ENCODE peak calls at places on chromosomes 6 and 20, in four cellular contexts. One of them, this sample, is unnamed.

GRCh38 chr6:157223486-157223885 is 99.8 kb downstream of the TMEM242 start:
- DNase-seq in stimulated activated CD4-positive, alpha-beta T cell treated with anti-CD3 and anti-CD28 coated beads, Interleukin-1b, Interleukin-23, amount 100 ng/mL, for 48 hours: no peak
- DNase-seq in H7: no peak
- DNase-seq in Caco-2: no peak
- DNase-seq in this sample: no peak

GRCh38 chr6:14550817-14551216 is 433.2 kb downstream of the CD83 start:
- DNase-seq in stimulated activated CD4-positive, alpha-beta T cell treated with anti-CD3 and anti-CD28 coated beads, Interleukin-1b, Interleukin-23, amount 100 ng/mL, for 48 hours: no peak
- DNase-seq in H7: no peak
- DNase-seq in Caco-2: no peak
- DNase-seq in this sample: no peak

GRCh38 chr6:11734861-11735652 is 43.5 kb downstream of the ADTRP start:
- DNase-seq in stimulated activated CD4-positive, alpha-beta T cell treated with anti-CD3 and anti-CD28 coated beads, Interleukin-1b, Interleukin-23, amount 100 ng/mL, for 48 hours: no peak
- DNase-seq in H7: no peak
- DNase-seq in Caco-2: no peak
- DNase-seq in this sample: no peak

GRCh38 chr6:68160348-68160747 is 474.7 kb upstream of the ADGRB3 start:
- DNase-seq in stimulated activated CD4-positive, alpha-beta T cell treated with anti-CD3 and anti-CD28 coated beads, Interleukin-1b, Interleukin-23, amount 100 ng/mL, for 48 hours: no peak
- DNase-seq in H7: no peak
- DNase-seq in Caco-2: no peak
- DNase-seq in this sample: no peak

GRCh38 chr6:90103056-90103793 is 193.4 kb downstream of the BACH2 start:
- DNase-seq in stimulated activated CD4-positive, alpha-beta T cell treated with anti-CD3 and anti-CD28 coated beads, Interleukin-1b, Interleukin-23, amount 100 ng/mL, for 48 hours: peak; percentile 53
- DNase-seq in H7: no peak
- DNase-seq in Caco-2: no peak
- DNase-seq in this sample: peak; percentile 53

GRCh38 chr20:15236812-15237211 is 899.4 kb upstream of the FLRT3 start:
- DNase-seq in stimulated activated CD4-positive, alpha-beta T cell treated with anti-CD3 and anti-CD28 coated beads, Interleukin-1b, Interleukin-23, amount 100 ng/mL, for 48 hours: peak; percentile 1
- DNase-seq in H7: peak; percentile 55
- DNase-seq in Caco-2: peak; percentile 57
- DNase-seq in this sample: peak; percentile 7

GRCh38 chr20:50027611-50028105 is 44.9 kb downstream of the SNAI1 start:
- DNase-seq in stimulated activated CD4-positive, alpha-beta T cell treated with anti-CD3 and anti-CD28 coated beads, Interleukin-1b, Interleukin-23, amount 100 ng/mL, for 48 hours: no peak
- DNase-seq in H7: peak; percentile 70
- DNase-seq in Caco-2: no peak
- DNase-seq in this sample: no peak

GRCh38 chr6:74041420-74041819 is 345.4 kb downstream of the CD109 start:
- DNase-seq in stimulated activated CD4-positive, alpha-beta T cell treated with anti-CD3 and anti-CD28 coated beads, Interleukin-1b, Interleukin-23, amount 100 ng/mL, for 48 hours: no peak
- DNase-seq in H7: no peak
- DNase-seq in Caco-2: no peak
- DNase-seq in this sample: no peak

GRCh38 chr6:116396451-116396850 is 25.7 kb downstream of the DSE start:
- DNase-seq in stimulated activated CD4-positive, alpha-beta T cell treated with anti-CD3 and anti-CD28 coated beads, Interleukin-1b, Interleukin-23, amount 100 ng/mL, for 48 hours: no peak
- DNase-seq in H7: no peak
- DNase-seq in Caco-2: no peak
- DNase-seq in this sample: no peak

GRCh38 chr6:51743999-51744398 is 343.4 kb downstream of the PKHD1 start:
- DNase-seq in stimulated activated CD4-positive, alpha-beta T cell treated with anti-CD3 and anti-CD28 coated beads, Interleukin-1b, Interleukin-23, amount 100 ng/mL, for 48 hours: no peak
- DNase-seq in H7: no peak
- DNase-seq in Caco-2: no peak
- DNase-seq in this sample: no peak

GRCh38 chr20:48656661-48657211 is 171.1 kb downstream of the PREX1 start:
- DNase-seq in stimulated activated CD4-positive, alpha-beta T cell treated with anti-CD3 and anti-CD28 coated beads, Interleukin-1b, Interleukin-23, amount 100 ng/mL, for 48 hours: no peak
- DNase-seq in H7: peak; percentile 93
- DNase-seq in Caco-2: peak; percentile 91
- DNase-seq in this sample: no peak

GRCh38 chr6:127192911-127193503 is 73.7 kb upstream of the RNF146 start:
- DNase-seq in stimulated activated CD4-positive, alpha-beta T cell treated with anti-CD3 and anti-CD28 coated beads, Interleukin-1b, Interleukin-23, amount 100 ng/mL, for 48 hours: no peak
- DNase-seq in H7: no peak
- DNase-seq in Caco-2: no peak
- DNase-seq in this sample: no peak

GRCh38 chr6:158518196-158519127 is 41.4 kb upstream of the TMEM181 start:
- DNase-seq in stimulated activated CD4-positive, alpha-beta T cell treated with anti-CD3 and anti-CD28 coated beads, Interleukin-1b, Interleukin-23, amount 100 ng/mL, for 48 hours: peak; percentile 67
- DNase-seq in H7: peak; percentile 91
- DNase-seq in Caco-2: peak; percentile 73
- DNase-seq in this sample: peak; percentile 76

GRCh38 chr20:22453244-22454080 is 130.9 kb downstream of the FOXA2 start:
- DNase-seq in stimulated activated CD4-positive, alpha-beta T cell treated with anti-CD3 and anti-CD28 coated beads, Interleukin-1b, Interleukin-23, amount 100 ng/mL, for 48 hours: no peak
- DNase-seq in H7: peak; percentile 53
- DNase-seq in Caco-2: peak; percentile 67
- DNase-seq in this sample: no peak

GRCh38 chr20:5974531-5974930 is 24.1 kb downstream of the MCM8 start:
- DNase-seq in stimulated activated CD4-positive, alpha-beta T cell treated with anti-CD3 and anti-CD28 coated beads, Interleukin-1b, Interleukin-23, amount 100 ng/mL, for 48 hours: no peak
- DNase-seq in H7: no peak
- DNase-seq in Caco-2: no peak
- DNase-seq in this sample: no peak

GRCh38 chr6:142692942-142693341 is 252.0 kb downstream of the HIVEP2 start:
- DNase-seq in stimulated activated CD4-positive, alpha-beta T cell treated with anti-CD3 and anti-CD28 coated beads, Interleukin-1b, Interleukin-23, amount 100 ng/mL, for 48 hours: peak; percentile 46
- DNase-seq in H7: peak; percentile 59
- DNase-seq in Caco-2: peak; percentile 66
- DNase-seq in this sample: peak; percentile 81

GRCh38 chr6:88380083-88380482 is 213.9 kb upstream of the CNR1 start:
- DNase-seq in stimulated activated CD4-positive, alpha-beta T cell treated with anti-CD3 and anti-CD28 coated beads, Interleukin-1b, Interleukin-23, amount 100 ng/mL, for 48 hours: no peak
- DNase-seq in H7: no peak
- DNase-seq in Caco-2: no peak
- DNase-seq in this sample: no peak

GRCh38 chr6:56959938-56960337 is 5.0 kb downstream of the BEND6 start:
- DNase-seq in stimulated activated CD4-positive, alpha-beta T cell treated with anti-CD3 and anti-CD28 coated beads, Interleukin-1b, Interleukin-23, amount 100 ng/mL, for 48 hours: no peak
- DNase-seq in H7: no peak
- DNase-seq in Caco-2: no peak
- DNase-seq in this sample: no peak

GRCh38 chr6:39426057-39426592 is 103.6 kb upstream of the KCNK16 start:
- DNase-seq in stimulated activated CD4-positive, alpha-beta T cell treated with anti-CD3 and anti-CD28 coated beads, Interleukin-1b, Interleukin-23, amount 100 ng/mL, for 48 hours: no peak
- DNase-seq in H7: no peak
- DNase-seq in Caco-2: no peak
- DNase-seq in this sample: peak; percentile 10

GRCh38 chr6:17710331-17710730 is 3.6 kb upstream of the NUP153 start:
- DNase-seq in stimulated activated CD4-positive, alpha-beta T cell treated with anti-CD3 and anti-CD28 coated beads, Interleukin-1b, Interleukin-23, amount 100 ng/mL, for 48 hours: no peak
- DNase-seq in H7: no peak
- DNase-seq in Caco-2: no peak
- DNase-seq in this sample: no peak

GRCh38 chr20:31923388-31924271 is 28.2 kb downstream of the PDRG1 start:
- DNase-seq in stimulated activated CD4-positive, alpha-beta T cell treated with anti-CD3 and anti-CD28 coated beads, Interleukin-1b, Interleukin-23, amount 100 ng/mL, for 48 hours: no peak
- DNase-seq in H7: no peak
- DNase-seq in Caco-2: no peak
- DNase-seq in this sample: peak; percentile 23

GRCh38 chr20:58634121-58634817 is 16.8 kb upstream of the STX16 start:
- DNase-seq in stimulated activated CD4-positive, alpha-beta T cell treated with anti-CD3 and anti-CD28 coated beads, Interleukin-1b, Interleukin-23, amount 100 ng/mL, for 48 hours: peak; percentile 37
- DNase-seq in H7: no peak
- DNase-seq in Caco-2: no peak
- DNase-seq in this sample: peak; percentile 70

GRCh38 chr20:58432190-58432954 is 43.3 kb downstream of the VAPB start:
- DNase-seq in stimulated activated CD4-positive, alpha-beta T cell treated with anti-CD3 and anti-CD28 coated beads, Interleukin-1b, Interleukin-23, amount 100 ng/mL, for 48 hours: no peak
- DNase-seq in H7: no peak
- DNase-seq in Caco-2: no peak
- DNase-seq in this sample: no peak

GRCh38 chr20:59751075-59751711 is 146.9 kb downstream of the PHACTR3 start:
- DNase-seq in stimulated activated CD4-positive, alpha-beta T cell treated with anti-CD3 and anti-CD28 coated beads, Interleukin-1b, Interleukin-23, amount 100 ng/mL, for 48 hours: peak; percentile 44
- DNase-seq in H7: peak; percentile 95
- DNase-seq in Caco-2: peak; percentile 92
- DNase-seq in this sample: peak; percentile 63